ENCODE peak calls at places on chromosomes 6 and 20, in ten cellular contexts. H is activated naive CD4-positive, alpha-beta T cell treated with Interleukin-2 at 50 U/mL for 16 hours; J is kidney tubule cell; V is SJSA1; E is left ventricle myocardium superior; Z is GM12878; Q is brain microvascular endothelial cell; P is GM20000; D is AG20443; S is GM10248. C is an unnamed sample.

GRCh38 chr6:105317607-105318533 is 85.0 kb downstream of the PREP start:
- DNase-seq in H (no peak), J (peak), V (no peak), E (no peak), Z (no peak), Q (no peak), P (no peak), D (no peak), S (no peak), C (no peak)

GRCh38 chr6:90140683-90141082 is 156.0 kb downstream of the BACH2 start:
- DNase-seq in H (no peak), J (no peak), V (no peak), E (no peak), Z (no peak), Q (no peak), P (no peak), D (no peak), S (no peak), C (no peak)

GRCh38 chr6:35213824-35214756 is at the start of gene SCUBE3:
- DNase-seq in H (no peak), J (peak), V (peak), E (peak), Z (no peak), Q (peak), P (peak), D (peak), S (peak), C (no peak)

GRCh38 chr20:33249456-33249855 is 13.7 kb downstream of the BPIFA1 start:
- DNase-seq in H (no peak), J (no peak), V (no peak), E (no peak), Z (no peak), Q (no peak), P (no peak), D (no peak), S (no peak), C (no peak)

GRCh38 chr6:29943053-29943966 is 978 bp downstream of the HLA-A start:
- DNase-seq in H (peak), J (no peak), V (peak), E (no peak), Z (no peak), Q (no peak), P (no peak), D (peak), S (no peak), C (peak)

GRCh38 chr6:155100087-155100486 is 105.0 kb downstream of the TIAM2 start:
- DNase-seq in H (no peak), J (peak), V (no peak), E (peak), Z (no peak), Q (no peak), P (no peak), D (no peak), S (no peak), C (no peak)

GRCh38 chr6:75608955-75609533 is 7.4 kb downstream of the SENP6 start:
- DNase-seq in H (no peak), J (no peak), V (no peak), E (no peak), Z (no peak), Q (no peak), P (no peak), D (no peak), S (no peak), C (no peak)

GRCh38 chr6:82869493-82869892 is 196.1 kb downstream of the UBE3D start:
- DNase-seq in H (no peak), J (no peak), V (no peak), E (no peak), Z (no peak), Q (no peak), P (no peak), D (no peak), S (no peak), C (no peak)

GRCh38 chr20:6122111-6122872 is 538 bp downstream of the FERMT1 start:
- DNase-seq in H (no peak), J (peak), V (no peak), E (no peak), Z (no peak), Q (peak), P (no peak), D (peak), S (no peak), C (no peak)

GRCh38 chr20:14142964-14143627 is 147.8 kb downstream of the MACROD2 start:
- DNase-seq in H (no peak), J (peak), V (no peak), E (no peak), Z (no peak), Q (peak), P (no peak), D (peak), S (no peak), C (no peak)

GRCh38 chr6:100979269-100979668 is 98.1 kb upstream of the ASCC3 start:
- DNase-seq in H (no peak), J (no peak), V (no peak), E (no peak), Z (no peak), Q (no peak), P (no peak), D (no peak), S (no peak), C (no peak)

GRCh38 chr6:141307309-141307998 is 825.3 kb upstream of the GJE1 start:
- DNase-seq in H (peak), J (no peak), V (no peak), E (no peak), Z (no peak), Q (no peak), P (no peak), D (no peak), S (no peak), C (no peak)

GRCh38 chr20:3751664-3752385 is 15.7 kb downstream of the ADISSP start:
- DNase-seq in H (peak), J (peak), V (no peak), E (peak), Z (no peak), Q (no peak), P (peak), D (no peak), S (peak), C (peak)

GRCh38 chr20:49479785-49480184 is 2.7 kb downstream of the KCNB1 start:
- DNase-seq in H (no peak), J (no peak), V (no peak), E (no peak), Z (no peak), Q (no peak), P (no peak), D (no peak), S (no peak), C (no peak)

GRCh38 chr6:144064831-144065668 is 30.3 kb downstream of the SF3B5 start:
- DNase-seq in H (peak), J (no peak), V (no peak), E (peak), Z (peak), Q (no peak), P (peak), D (peak), S (peak), C (no peak)

GRCh38 chr6:151087861-151088598 is 151.7 kb upstream of the AKAP12 start:
- DNase-seq in H (no peak), J (no peak), V (no peak), E (peak), Z (no peak), Q (peak), P (no peak), D (peak), S (no peak), C (no peak)

GRCh38 chr6:11185204-11185842 is 47.1 kb downstream of the NEDD9 start:
- DNase-seq in H (no peak), J (no peak), V (no peak), E (no peak), Z (no peak), Q (no peak), P (no peak), D (no peak), S (no peak), C (no peak)

GRCh38 chr6:89597988-89598387 is 40.6 kb downstream of the LYRM2 start:
- DNase-seq in H (no peak), J (peak), V (no peak), E (no peak), Z (no peak), Q (peak), P (peak), D (peak), S (no peak), C (no peak)

GRCh38 chr6:146295695-146296094 is 247.9 kb upstream of the RAB32 start:
- DNase-seq in H (no peak), J (no peak), V (no peak), E (no peak), Z (no peak), Q (no peak), P (no peak), D (no peak), S (no peak), C (no peak)

GRCh38 chr6:42404494-42404893 is 47.2 kb downstream of the TRERF1 start:
- DNase-seq in H (peak), J (peak), V (peak), E (no peak), Z (no peak), Q (peak), P (no peak), D (peak), S (no peak), C (no peak)

GRCh38 chr6:21075986-21076385 is 517.6 kb upstream of the SOX4 start:
- DNase-seq in H (no peak), J (no peak), V (no peak), E (no peak), Z (no peak), Q (no peak), P (no peak), D (no peak), S (no peak), C (no peak)

GRCh38 chr6:18327621-18328548 is 59.3 kb upstream of the RNF144B start:
- DNase-seq in H (no peak), J (peak), V (no peak), E (no peak), Z (no peak), Q (no peak), P (peak), D (peak), S (no peak), C (peak)

GRCh38 chr6:144767066-144767465 is 481.9 kb downstream of the UTRN start:
- DNase-seq in H (no peak), J (no peak), V (no peak), E (no peak), Z (no peak), Q (no peak), P (no peak), D (no peak), S (no peak), C (no peak)

GRCh38 chr6:3039384-3039783 is 28.9 kb upstream of the RIPK1 start:
- DNase-seq in H (no peak), J (no peak), V (no peak), E (no peak), Z (no peak), Q (no peak), P (no peak), D (no peak), S (no peak), C (no peak)

GRCh38 chr20:41424546-41424945 is 57.9 kb upstream of the EMILIN3 start:
- DNase-seq in H (no peak), J (no peak), V (no peak), E (no peak), Z (no peak), Q (no peak), P (no peak), D (no peak), S (no peak), C (no peak)

GRCh38 chr6:15893556-15894253 is 230.9 kb upstream of the DTNBP1 start:
- DNase-seq in H (no peak), J (peak), V (no peak), E (no peak), Z (no peak), Q (peak), P (no peak), D (no peak), S (no peak), C (no peak)

GRCh38 chr6:13194852-13195251 is 133.5 kb downstream of the TBC1D7 start:
- DNase-seq in H (no peak), J (peak), V (peak), E (peak), Z (no peak), Q (peak), P (peak), D (peak), S (peak), C (peak)

GRCh38 chr6:33656844-33657243 is 35.7 kb downstream of the ITPR3 start:
- DNase-seq in H (no peak), J (no peak), V (no peak), E (no peak), Z (no peak), Q (no peak), P (no peak), D (no peak), S (no peak), C (no peak)

GRCh38 chr6:135161411-135161810 is 19.7 kb upstream of the MYB start:
- DNase-seq in H (no peak), J (no peak), V (no peak), E (no peak), Z (no peak), Q (no peak), P (no peak), D (no peak), S (no peak), C (no peak)

GRCh38 chr6:118468682-118469465 is 79.2 kb upstream of the PLN start:
- DNase-seq in H (no peak), J (peak), V (no peak), E (no peak), Z (no peak), Q (peak), P (no peak), D (no peak), S (no peak), C (no peak)

GRCh38 chr6:162119349-162119748 is 608.2 kb downstream of the PRKN start:
- DNase-seq in H (no peak), J (peak), V (no peak), E (peak), Z (no peak), Q (peak), P (no peak), D (peak), S (no peak), C (no peak)

GRCh38 chr20:42179768-42180167 is 561.6 kb upstream of the CHD6 start:
- DNase-seq in H (no peak), J (peak), V (no peak), E (no peak), Z (no peak), Q (peak), P (no peak), D (no peak), S (no peak), C (no peak)

GRCh38 chr6:2158596-2159271 is 86.7 kb downstream of the GMDS start:
- DNase-seq in H (no peak), J (peak), V (no peak), E (no peak), Z (no peak), Q (no peak), P (no peak), D (peak), S (no peak), C (no peak)

GRCh38 chr20:44582321-44583025 is at the start of gene PKIG:
- DNase-seq in H (no peak), J (peak), V (peak), E (no peak), Z (no peak), Q (peak), P (no peak), D (peak), S (no peak), C (no peak)